ENCODE peak calls at places on chromosomes 4 and X, in seven cellular contexts. C is tibial nerve, T is left lung, J is caudate nucleus, E is gastrocnemius medialis, L is iPS DF 6.9, V is dorsolateral prefrontal cortex. M is an unnamed sample.

GRCh38 chr4:111842336-111842735 is 302.9 kb upstream of the FAM241A start:
- DNase-seq in C (no peak), T (no peak), J (no peak), E (no peak), L (no peak), V (no peak), M (no peak)

GRCh38 chrX:7690842-7691241 is 152.1 kb upstream of the VCX start:
- DNase-seq in C (no peak), T (no peak), J (no peak), E (no peak), L (no peak), V (no peak), M (no peak)

GRCh38 chr4:123114915-123115756 is 192.7 kb upstream of the NUDT6 start:
- DNase-seq in C (no peak), T (peak; percentile 28), J (no peak), E (no peak), L (no peak), V (no peak), M (no peak)

GRCh38 chr4:168630445-168631187 is 133.8 kb downstream of the PALLD start:
- DNase-seq in C (no peak), T (no peak), J (no peak), E (no peak), L (no peak), V (no peak), M (no peak)

GRCh38 chr4:123127218-123127617 is 204.8 kb upstream of the NUDT6 start:
- DNase-seq in C (no peak), T (no peak), J (no peak), E (no peak), L (no peak), V (no peak), M (no peak)

GRCh38 chr4:7788687-7789425 is 150.8 kb downstream of the AFAP1 start:
- DNase-seq in C (peak; percentile 68), T (peak; percentile 71), J (no peak), E (peak; percentile 86), L (no peak), V (peak; percentile 17), M (no peak)

GRCh38 chr4:75469896-75470295 is 44.3 kb downstream of the RCHY1 start:
- DNase-seq in C (no peak), T (no peak), J (no peak), E (no peak), L (no peak), V (no peak), M (no peak)

GRCh38 chr4:78588894-78589545 is 37.5 kb downstream of the ANXA3 start:
- DNase-seq in C (peak; percentile 24), T (no peak), J (no peak), E (no peak), L (no peak), V (no peak), M (no peak)

GRCh38 chr4:118751634-118752293 is 66.6 kb downstream of the METTL14 start:
- DNase-seq in C (no peak), T (no peak), J (no peak), E (no peak), L (no peak), V (no peak), M (no peak)

GRCh38 chr4:118736867-118737266 is 51.7 kb downstream of the METTL14 start:
- DNase-seq in C (no peak), T (no peak), J (no peak), E (no peak), L (no peak), V (no peak), M (no peak)

GRCh38 chr4:140372607-140373327 is 679 bp upstream of the SCOC start:
- DNase-seq in C (no peak), T (no peak), J (no peak), E (no peak), L (no peak), V (no peak), M (no peak)

GRCh38 chr4:16939178-16939577 is 40.7 kb upstream of the LDB2 start:
- DNase-seq in C (no peak), T (no peak), J (no peak), E (no peak), L (no peak), V (no peak), M (no peak)

GRCh38 chrX:40530471-40530870 is 50.3 kb upstream of the ATP6AP2 start:
- DNase-seq in C (no peak), T (no peak), J (no peak), E (no peak), L (no peak), V (no peak), M (no peak)

GRCh38 chr4:139814285-139815015 is 148.8 kb downstream of the MGST2 start:
- DNase-seq in C (no peak), T (no peak), J (peak; percentile 5), E (peak; percentile 46), L (no peak), V (no peak), M (no peak)

GRCh38 chrX:65696613-65697012 is 29.2 kb downstream of the MSN start:
- DNase-seq in C (no peak), T (no peak), J (no peak), E (no peak), L (no peak), V (no peak), M (no peak)

GRCh38 chr4:99221980-99222379 is 2.9 kb upstream of the ADH6 start:
- DNase-seq in C (no peak), T (no peak), J (no peak), E (no peak), L (no peak), V (no peak), M (no peak)

GRCh38 chrX:74251006-74251930 is 52.7 kb upstream of the ZCCHC13 start:
- DNase-seq in C (no peak), T (no peak), J (no peak), E (no peak), L (no peak), V (no peak), M (no peak)

GRCh38 chr4:3248811-3249661 is at the start of gene MSANTD1:
- DNase-seq in C (no peak), T (no peak), J (no peak), E (no peak), L (no peak), V (no peak), M (no peak)

GRCh38 chrX:50456712-50457484 is 13.7 kb downstream of the DGKK start:
- DNase-seq in C (no peak), T (no peak), J (no peak), E (no peak), L (no peak), V (no peak), M (no peak)

GRCh38 chr4:68873218-68873502 is 57.4 kb downstream of the UGT2B10 start:
- DNase-seq in C (no peak), T (no peak), J (no peak), E (no peak), L (no peak), V (no peak), M (no peak)

GRCh38 chr4:68874507-68874906 is 58.7 kb downstream of the UGT2B10 start:
- DNase-seq in C (no peak), T (no peak), J (no peak), E (no peak), L (no peak), V (no peak), M (no peak)

GRCh38 chr4:68872442-68873217 is 56.8 kb downstream of the UGT2B10 start:
- DNase-seq in C (no peak), T (no peak), J (no peak), E (no peak), L (no peak), V (no peak), M (no peak)

GRCh38 chr4:68869274-68869773 is 53.5 kb downstream of the UGT2B10 start:
- DNase-seq in C (no peak), T (no peak), J (no peak), E (no peak), L (no peak), V (no peak), M (no peak)

DNA sequence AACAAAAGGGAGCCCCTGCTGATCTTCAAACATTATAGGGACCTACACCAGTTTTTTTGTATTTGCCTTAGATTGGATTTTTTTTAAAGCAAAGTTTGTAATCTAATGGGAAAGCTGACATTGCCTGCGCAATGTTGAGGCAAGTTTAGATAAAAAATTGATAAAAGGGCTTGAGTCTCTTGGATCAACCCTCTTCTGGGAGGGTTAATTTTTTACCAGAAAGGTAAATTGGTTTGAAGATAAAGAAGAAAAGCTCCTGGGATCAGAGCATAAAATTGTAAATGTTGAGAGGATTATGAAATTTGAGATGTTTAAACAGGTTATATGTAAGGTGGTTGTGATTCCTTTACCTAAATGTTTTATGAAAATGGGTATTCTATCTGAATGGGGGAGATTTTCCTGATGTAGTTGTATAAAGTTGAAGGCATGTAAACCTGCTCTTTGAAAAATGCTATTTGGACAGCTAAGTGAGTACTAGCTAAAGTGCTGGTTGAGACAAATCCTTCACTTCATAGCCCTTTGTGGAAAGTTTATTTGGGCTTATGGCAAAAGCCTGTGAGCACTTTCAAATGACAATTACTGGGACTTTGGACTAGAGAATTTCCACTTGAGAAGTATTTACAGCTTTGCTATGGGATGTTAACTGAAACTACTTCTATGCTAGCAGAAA is 56.1 kb downstream of the UGT2B10 start:
- DNase-seq in C (no peak), T (no peak), J (no peak), E (no peak), L (no peak), V (no peak), M (no peak)
- H3K27ac ChIP-seq in C (no peak overlapping the region), T (no peak overlapping the region), J (no peak overlapping the region), E (no peak overlapping the region), L (no peak overlapping the region), V (no peak overlapping the region), M (no peak overlapping the region)

GRCh38 chr4:156475322-156475721 is 496.3 kb downstream of the PDGFC start:
- DNase-seq in C (no peak), T (no peak), J (no peak), E (no peak), L (no peak), V (no peak), M (no peak)
- H3K27ac ChIP-seq in C (no peak overlapping the region), T (no peak overlapping the region), J (no peak overlapping the region), E (no peak overlapping the region), L (no peak overlapping the region), V (no peak overlapping the region), M (no peak overlapping the region)

DNA sequence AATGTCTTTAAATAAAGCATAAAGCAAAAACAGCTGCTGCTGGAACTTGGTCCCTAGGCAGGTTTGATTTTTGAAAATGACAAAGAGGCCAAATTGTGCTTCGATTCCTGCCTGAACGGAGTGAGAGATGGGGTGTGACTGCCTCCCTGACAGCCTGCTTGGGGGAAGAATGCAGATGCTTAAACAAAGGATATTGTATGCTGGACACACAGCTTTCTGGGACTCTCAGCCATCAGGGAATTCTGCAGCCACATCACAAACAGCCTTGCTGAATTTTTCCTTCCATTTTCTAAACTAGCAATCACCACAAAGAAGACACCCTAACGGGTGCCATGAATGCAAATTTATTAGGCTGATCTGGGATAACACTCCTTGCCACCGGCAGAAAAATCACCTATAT is 83.9 kb upstream of the CPEB2 start:
- DNase-seq in C (no peak), T (no peak), J (no peak), E (no peak), L (no peak), V (no peak), M (no peak)
- H3K27ac ChIP-seq in C (no peak overlapping the region), T (no peak overlapping the region), J (peak overlapping the region; percentile 69), E (no peak overlapping the region), L (no peak overlapping the region), V (peak overlapping the region; percentile 76), M (peak overlapping the region; percentile 46)

GRCh38 chr4:10672379-10672778 is 12.2 kb downstream of the CLNK start:
- DNase-seq in C (no peak), T (no peak), J (no peak), E (no peak), L (no peak), V (no peak), M (no peak)
- H3K27ac ChIP-seq in C (no peak overlapping the region), T (no peak overlapping the region), J (no peak overlapping the region), E (no peak overlapping the region), L (no peak overlapping the region), V (no peak overlapping the region), M (no peak overlapping the region)

M was measured in substantia nigra.